ENCODE peak calls at places on chromosome 1, in four cellular contexts. B, A, J and U are unnamed samples.

GRCh38 chr1:93708734-93709481 is 27.3 kb upstream of the BCAR3 start:
- DNase-seq in A (no peak), B (peak), J (peak), U (no peak)

GRCh38 chr1:153217212-153217611 is at the start of gene PRR9:
- DNase-seq in A (no peak), J (peak), B (no peak), U (no peak)

GRCh38 chr1:183318433-183318832 is 99.7 kb downstream of the NMNAT2 start:
- DNase-seq in B (peak), A (no peak), J (peak), U (peak)

GRCh38 chr1:208159542-208160258 is 84.5 kb downstream of the PLXNA2 start:
- DNase-seq in A (no peak), B (peak), J (peak), U (no peak)

GRCh38 chr1:22208265-22208972 is 65.5 kb upstream of the WNT4 start:
- DNase-seq in B (no peak), A (no peak), J (peak), U (peak)

GRCh38 chr1:113760102-113760804 is 967 bp upstream of the PHTF1 start:
- DNase-seq in J (peak), A (no peak), B (no peak), U (no peak)

GRCh38 chr1:64019818-64020217 is 183.6 kb upstream of the UBE2U start:
- DNase-seq in J (peak), B (peak), A (no peak), U (no peak)

GRCh38 chr1:154350383-154350782 is 25.1 kb downstream of the ATP8B2 start:
- DNase-seq in A (no peak), B (no peak), J (no peak), U (peak)

GRCh38 chr1:154712166-154712838 is 104.3 kb upstream of the ADAR start:
- DNase-seq in B (no peak), A (no peak), J (no peak), U (no peak)

GRCh38 chr1:165259706-165260105 is 96.8 kb downstream of the LMX1A start:
- DNase-seq in B (no peak), J (no peak), A (no peak), U (no peak)

GRCh38 chr1:217059401-217059800 is 336.2 kb upstream of the ESRRG start:
- DNase-seq in A (no peak), J (peak), B (no peak), U (peak)

GRCh38 chr1:88009916-88010315 is 674.2 kb upstream of the PKN2 start:
- DNase-seq in A (no peak), B (no peak), J (peak), U (no peak)

GRCh38 chr1:150874455-150875196 is 1.8 kb downstream of the ARNT start:
- DNase-seq in J (no peak), A (no peak), B (no peak), U (no peak)
- H4K5ac ChIP-seq in J (no peak), A (no peak), B (no peak), U (no peak)

DNA sequence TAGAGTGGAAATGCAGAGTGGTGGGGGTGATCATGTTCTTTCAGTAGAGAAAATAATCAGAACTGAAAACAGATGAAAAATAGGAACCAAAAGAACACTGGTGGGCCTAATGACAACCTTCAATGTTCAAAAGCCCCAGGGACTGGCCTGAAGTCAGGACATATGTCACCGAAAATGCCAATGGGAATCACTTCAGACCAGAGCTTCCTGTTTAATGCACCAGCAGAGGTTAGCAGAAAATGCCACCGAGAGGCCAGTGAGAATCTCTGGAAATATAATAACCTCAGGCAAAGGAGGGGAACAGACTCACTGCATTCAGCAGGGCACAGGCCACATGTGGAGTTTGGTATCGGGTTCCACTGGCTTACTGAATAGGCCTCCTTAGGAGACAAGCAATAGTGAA is 15.9 kb upstream of the CD58 start:
- DNase-seq in J (peak), B (no peak), A (no peak), U (no peak)
- H4K5ac ChIP-seq in J (no peak), B (no peak), A (no peak), U (no peak)

DNA sequence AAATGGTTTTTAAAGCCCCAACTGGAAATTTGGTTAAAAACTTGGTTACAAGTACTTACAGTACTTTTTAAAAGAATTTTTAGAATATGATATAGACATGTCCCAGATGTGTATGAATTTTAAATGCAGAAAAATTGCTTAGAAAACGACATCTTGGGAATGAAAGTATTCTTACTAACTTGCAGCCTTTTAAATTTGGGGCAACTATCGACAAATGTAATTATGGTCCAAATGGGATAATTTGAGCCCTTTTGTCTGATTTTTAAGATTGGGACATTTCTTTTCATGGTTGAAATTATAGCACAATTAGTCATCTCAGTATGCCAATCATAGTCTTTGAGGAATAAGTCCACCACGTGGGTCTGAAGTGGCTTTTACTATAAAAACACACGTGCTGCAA is 43.2 kb upstream of the MTR start:
- DNase-seq in B (no peak), A (no peak), J (no peak), U (no peak)
- H4K5ac ChIP-seq in B (no peak), A (no peak), J (no peak), U (no peak)

DNA sequence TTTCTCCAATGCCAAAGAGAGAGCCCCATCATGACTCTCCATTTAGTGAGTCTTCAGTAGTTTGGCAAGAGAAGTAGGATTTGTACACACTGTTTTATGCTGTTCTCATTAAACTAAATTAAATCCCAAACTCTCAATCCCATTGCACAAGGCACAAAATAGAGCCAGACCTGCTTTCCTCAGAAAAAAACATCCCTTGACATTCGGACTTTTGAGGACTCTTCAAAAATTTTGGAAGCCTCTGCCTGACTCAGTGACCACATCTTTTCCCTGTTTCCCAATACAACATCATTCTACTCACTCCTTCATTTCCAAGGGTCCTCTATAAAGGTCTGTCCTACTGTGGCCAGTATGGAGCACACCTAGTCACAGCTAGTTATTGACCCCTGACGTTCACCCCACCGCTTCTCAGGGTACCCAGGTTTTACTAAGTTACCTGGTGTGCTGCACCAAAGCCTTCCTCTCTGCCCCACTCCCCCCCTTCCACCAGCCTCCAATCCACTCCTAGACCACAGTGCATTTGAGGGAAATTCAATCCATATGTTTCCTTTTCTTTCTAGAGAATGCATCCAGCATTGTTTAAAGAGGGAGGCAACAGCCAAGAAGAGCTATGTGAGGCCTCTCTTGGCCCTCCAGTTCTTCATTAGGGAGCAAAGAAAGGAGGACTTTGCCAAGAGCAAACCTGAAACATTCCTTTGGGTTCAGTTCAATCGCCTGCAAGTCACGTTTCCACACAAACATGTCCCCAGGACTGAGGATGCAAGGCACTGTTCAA is 428.7 kb downstream of the PLPP3 start:
- DNase-seq in J (no peak), B (no peak), A (no peak), U (no peak)
- H4K5ac ChIP-seq in J (no peak), B (no peak), A (no peak), U (no peak)

DNA sequence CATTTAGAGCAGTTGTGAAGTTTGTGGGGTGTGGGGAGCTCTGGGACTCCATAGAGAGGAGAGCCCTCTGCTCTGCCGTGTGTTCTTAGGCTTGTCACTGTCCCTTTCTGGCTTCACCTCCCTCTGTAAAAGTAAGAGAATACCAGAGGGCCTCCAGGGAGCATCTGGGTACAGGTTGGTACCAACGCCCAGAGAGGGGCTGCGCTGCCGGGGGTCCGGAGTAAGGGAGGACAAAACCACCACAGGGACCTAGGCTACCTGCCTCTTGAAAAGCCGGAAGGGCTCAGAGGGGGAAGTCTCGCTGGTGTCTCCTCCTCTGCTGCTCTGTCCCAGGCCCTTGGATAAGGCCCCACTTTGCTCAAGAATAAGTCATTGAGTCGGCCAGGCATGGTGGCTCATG is 3.1 kb upstream of the TINAGL1 start:
- DNase-seq in J (no peak), A (no peak), B (no peak), U (no peak)
- H4K5ac ChIP-seq in J (no peak), A (no peak), B (no peak), U (no peak)

GRCh38 chr1:30126839-30127238 is 596.5 kb downstream of the MATN1 start:
- DNase-seq in A (no peak), B (no peak), J (no peak), U (no peak)
- H4K5ac ChIP-seq in A (no peak), B (no peak), J (no peak), U (no peak)

GRCh38 chr1:240073097-240073496 is 18.6 kb upstream of the FMN2 start:
- DNase-seq in J (peak), A (no peak), B (no peak), U (peak)

GRCh38 chr1:240070188-240070587 is 21.5 kb upstream of the FMN2 start:
- DNase-seq in J (no peak), A (no peak), B (no peak), U (no peak)

DNA sequence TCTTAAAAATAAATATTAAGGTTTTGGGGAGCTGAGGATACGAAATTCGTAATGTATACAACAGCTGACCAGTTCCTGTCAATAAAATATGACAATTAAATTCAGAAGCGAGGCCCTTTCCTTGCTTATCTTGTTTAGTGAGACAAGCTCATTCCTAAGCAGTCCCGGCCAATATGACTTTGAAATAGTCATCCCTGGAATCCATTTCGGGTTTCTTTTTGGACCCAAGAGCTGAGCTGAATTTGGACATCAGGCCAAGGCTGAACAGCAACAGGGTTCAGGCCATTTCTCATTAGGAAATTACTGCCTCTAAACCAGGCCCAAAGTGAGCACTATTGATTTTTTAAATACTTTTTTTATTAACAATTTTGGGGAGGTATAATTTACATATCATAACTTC is 17.3 kb upstream of the FMN2 start:
- DNase-seq in J (no peak), A (no peak), B (no peak), U (no peak)
- H4K5ac ChIP-seq in J (no peak), A (no peak), B (no peak), U (no peak)